ENCODE peak calls at places on chromosomes 7 and 10, in six cellular contexts. C, I, N, A, G and Z are unnamed samples.

GRCh38 chr10:124696446-124697392 is 47.5 kb downstream of the FAM53B start:
- DNase-seq in C (no peak), A (no peak), G (peak; percentile 59), I (no peak), N (no peak), Z (no peak)

GRCh38 chr10:130301026-130301892 is 165.1 kb downstream of the GLRX3 start:
- DNase-seq in C (no peak), A (peak; percentile 40), N (no peak), I (no peak), G (peak; percentile 75), Z (no peak)

GRCh38 chr7:74028321-74028812 is 394 bp downstream of the ELN start:
- DNase-seq in I (no peak), A (no peak), N (no peak), C (no peak), G (no peak), Z (no peak)

GRCh38 chr7:152158801-152159587 is 133.5 kb downstream of the GALNT11 start:
- DNase-seq in N (no peak), A (no peak), C (no peak), G (no peak), I (no peak), Z (no peak)

GRCh38 chr10:86613905-86614304 is 40.4 kb upstream of the OPN4 start:
- DNase-seq in N (no peak), C (no peak), A (no peak), I (no peak), G (no peak), Z (no peak)

GRCh38 chr7:90384433-90384832 is 18.8 kb upstream of the CLDN12 start:
- DNase-seq in N (no peak), I (no peak), G (no peak), C (no peak), A (no peak), Z (no peak)

GRCh38 chr10:52895066-52895465 is 122.5 kb upstream of the MBL2 start:
- DNase-seq in C (no peak), I (no peak), G (no peak), A (no peak), N (no peak), Z (no peak)

GRCh38 chr7:116633131-116633988 is 38.6 kb upstream of the MET start:
- DNase-seq in A (no peak), N (no peak), C (no peak), I (no peak), G (no peak), Z (no peak)

GRCh38 chr10:14124951-14125350 is 205.8 kb downstream of the FRMD4A start:
- DNase-seq in A (no peak), G (no peak), I (no peak), N (no peak), C (no peak), Z (no peak)

GRCh38 chr10:27819781-27820531 is 74.3 kb upstream of the MKX start:
- DNase-seq in N (no peak), A (no peak), G (no peak), C (no peak), I (peak; percentile 66), Z (no peak)

GRCh38 chr7:20408467-20408826 is 77.7 kb downstream of the ITGB8 start:
- DNase-seq in G (no peak), N (no peak), C (no peak), A (no peak), I (peak; percentile 10), Z (no peak)

GRCh38 chr7:102874166-102874829 is 38.5 kb upstream of the LRRC17 start:
- DNase-seq in I (peak; percentile 55), A (no peak), G (no peak), N (no peak), C (no peak), Z (no peak)

GRCh38 chr7:119288401-119288800 is 984.6 kb upstream of the KCND2 start:
- DNase-seq in G (no peak), N (no peak), I (no peak), C (no peak), A (no peak), Z (no peak)

GRCh38 chr7:360454-361100 is 70.6 kb downstream of the FOXL3 start:
- DNase-seq in I (no peak), G (peak; percentile 69), N (no peak), C (no peak), A (no peak), Z (no peak)

GRCh38 chr7:127809285-127809702 is 157.3 kb downstream of the SND1 start:
- DNase-seq in C (no peak), A (no peak), G (no peak), N (no peak), I (peak; percentile 52), Z (no peak)

GRCh38 chr7:116329845-116330503 is 119.6 kb downstream of the TES start:
- DNase-seq in A (no peak), I (no peak), N (no peak), C (no peak), G (no peak), Z (no peak)

GRCh38 chr10:91344117-91344856 is 65.9 kb upstream of the HECTD2 start:
- DNase-seq in G (no peak), A (no peak), I (no peak), C (no peak), N (no peak), Z (no peak)

GRCh38 chr7:137345799-137346449 is 2.4 kb upstream of the PTN start:
- DNase-seq in C (no peak), G (no peak), I (no peak), N (no peak), A (no peak), Z (no peak)

GRCh38 chr10:76786673-76787072 is 850.9 kb downstream of the KCNMA1 start:
- DNase-seq in A (no peak), I (no peak), N (no peak), G (no peak), C (no peak), Z (no peak)

GRCh38 chr7:29278362-29279070 is 83.9 kb downstream of the CHN2 start:
- DNase-seq in G (no peak), I (no peak), C (no peak), A (no peak), N (no peak), Z (no peak)

GRCh38 chr10:22148956-22149355 is 68.9 kb downstream of the EBLN1 start:
- DNase-seq in G (no peak), N (no peak), A (no peak), I (no peak), C (no peak), Z (no peak)